ENCODE peak calls at places on chromosomes 1 and 21, in four cellular contexts. One of them, this sample, is unnamed.

GRCh38 chr1:214259353-214259982 is 21.5 kb upstream of the SMYD2 start:
- DNase-seq in GM23248: peak
- DNase-seq in uterus: no peak
- DNase-seq in heart right ventricle: no peak
- DNase-seq in this sample: no peak

GRCh38 chr1:41239988-41240610 is 2.0 kb downstream of the SCMH1 start:
- DNase-seq in GM23248: peak
- DNase-seq in uterus: peak
- DNase-seq in heart right ventricle: no peak
- DNase-seq in this sample: no peak

GRCh38 chr1:226749467-226749866 is 10.4 kb upstream of the ITPKB start:
- DNase-seq in GM23248: no peak
- DNase-seq in uterus: no peak
- DNase-seq in heart right ventricle: no peak
- DNase-seq in this sample: no peak

GRCh38 chr1:43068911-43069310 is 103.2 kb downstream of the EBNA1BP2 start:
- DNase-seq in GM23248: no peak
- DNase-seq in uterus: no peak
- DNase-seq in heart right ventricle: no peak
- DNase-seq in this sample: no peak

GRCh38 chr1:107804746-107805145 is 160.2 kb downstream of the VAV3 start:
- DNase-seq in GM23248: no peak
- DNase-seq in uterus: no peak
- DNase-seq in heart right ventricle: no peak
- DNase-seq in this sample: no peak

GRCh38 chr21:39336457-39337008 is 12.4 kb downstream of the HMGN1 start:
- DNase-seq in GM23248: no peak
- DNase-seq in uterus: no peak
- DNase-seq in heart right ventricle: no peak
- DNase-seq in this sample: no peak

GRCh38 chr1:84247425-84248220 is 53.9 kb upstream of the SAMD13 start:
- DNase-seq in GM23248: peak
- DNase-seq in uterus: no peak
- DNase-seq in heart right ventricle: no peak
- DNase-seq in this sample: no peak

GRCh38 chr1:187228790-187229189 is 400.0 kb downstream of the PLA2G4A start:
- DNase-seq in GM23248: no peak
- DNase-seq in uterus: no peak
- DNase-seq in heart right ventricle: no peak
- DNase-seq in this sample: no peak

GRCh38 chr1:65817891-65818290 is 25.2 kb downstream of the PDE4B start:
- DNase-seq in GM23248: no peak
- DNase-seq in uterus: no peak
- DNase-seq in heart right ventricle: no peak
- DNase-seq in this sample: no peak

GRCh38 chr1:159005676-159006075 is 4.0 kb upstream of the IFI16 start:
- DNase-seq in GM23248: peak
- DNase-seq in uterus: no peak
- DNase-seq in heart right ventricle: peak
- DNase-seq in this sample: no peak

GRCh38 chr1:41404308-41404755 is 43.1 kb downstream of the FOXO6 start:
- DNase-seq in GM23248: peak
- DNase-seq in uterus: no peak
- DNase-seq in heart right ventricle: no peak
- DNase-seq in this sample: no peak

GRCh38 chr21:15274701-15275255 is 210.0 kb upstream of the NRIP1 start:
- DNase-seq in GM23248: no peak
- DNase-seq in uterus: no peak
- DNase-seq in heart right ventricle: no peak
- DNase-seq in this sample: no peak

GRCh38 chr1:30809514-30810263 is 52.1 kb upstream of the LAPTM5 start:
- DNase-seq in GM23248: peak
- DNase-seq in uterus: no peak
- DNase-seq in heart right ventricle: no peak
- DNase-seq in this sample: no peak

GRCh38 chr1:94801919-94802546 is 18.1 kb upstream of the SLC44A3 start:
- DNase-seq in GM23248: peak
- DNase-seq in uterus: peak
- DNase-seq in heart right ventricle: peak
- DNase-seq in this sample: no peak

GRCh38 chr21:36859744-36860501 is 106.5 kb downstream of the HLCS start:
- DNase-seq in GM23248: peak
- DNase-seq in uterus: peak
- DNase-seq in heart right ventricle: peak
- DNase-seq in this sample: peak

DNA sequence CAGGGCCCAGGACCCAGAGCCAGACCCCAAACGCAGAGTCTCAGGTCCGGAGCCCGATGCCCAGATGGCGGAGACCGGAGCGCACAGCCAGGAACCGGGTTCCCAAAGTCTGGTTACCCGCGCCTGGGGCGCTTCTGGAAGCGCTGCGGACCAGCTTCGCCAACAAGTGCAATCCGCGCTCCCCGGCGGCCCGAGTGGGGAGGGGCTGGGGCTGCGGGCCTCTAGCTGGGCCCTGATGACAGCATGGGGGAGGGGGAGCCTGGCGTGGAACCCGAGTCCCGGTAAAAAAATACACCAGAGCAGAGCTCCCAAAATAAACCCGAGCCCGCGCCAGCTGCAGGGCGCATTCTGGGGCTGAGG is 494 bp downstream of the NT5C1A start:
- DNase-seq in GM23248: peak
- DNase-seq in uterus: no peak
- DNase-seq in heart right ventricle: peak
- DNase-seq in this sample: peak
- H3K4me3 ChIP-seq in GM23248: peak
- H3K4me3 ChIP-seq in uterus: peak
- H3K4me3 ChIP-seq in heart right ventricle: peak
- H3K4me3 ChIP-seq in this sample: peak

GRCh38 chr1:112877741-112878140 is 78.3 kb downstream of the SLC16A1 start:
- DNase-seq in GM23248: peak
- DNase-seq in uterus: no peak
- DNase-seq in heart right ventricle: no peak
- DNase-seq in this sample: no peak

GRCh38 chr1:112882271-112882744 is 73.7 kb downstream of the SLC16A1 start:
- DNase-seq in GM23248: peak
- DNase-seq in uterus: no peak
- DNase-seq in heart right ventricle: no peak
- DNase-seq in this sample: no peak

GRCh38 chr1:112878321-112878720 is 77.7 kb downstream of the SLC16A1 start:
- DNase-seq in GM23248: no peak
- DNase-seq in uterus: no peak
- DNase-seq in heart right ventricle: no peak
- DNase-seq in this sample: no peak

GRCh38 chr1:112881742-112882127 is 74.3 kb downstream of the SLC16A1 start:
- DNase-seq in GM23248: peak
- DNase-seq in uterus: no peak
- DNase-seq in heart right ventricle: no peak
- DNase-seq in this sample: no peak

GRCh38 chr1:112879834-112880233 is 76.2 kb downstream of the SLC16A1 start:
- DNase-seq in GM23248: no peak
- DNase-seq in uterus: no peak
- DNase-seq in heart right ventricle: no peak
- DNase-seq in this sample: no peak
- H3K4me3 ChIP-seq in GM23248: no peak
- H3K4me3 ChIP-seq in uterus: no peak
- H3K4me3 ChIP-seq in heart right ventricle: no peak
- H3K4me3 ChIP-seq in this sample: no peak

GRCh38 chr1:202144510-202145324 is at the start of gene ARL8A:
- DNase-seq in GM23248: peak
- DNase-seq in uterus: peak
- DNase-seq in heart right ventricle: peak
- DNase-seq in this sample: peak
- H3K4me3 ChIP-seq in GM23248: peak
- H3K4me3 ChIP-seq in uterus: peak
- H3K4me3 ChIP-seq in heart right ventricle: peak
- H3K4me3 ChIP-seq in this sample: peak

GRCh38 chr1:114259517-114260160 is 106.0 kb upstream of the SYT6 start:
- DNase-seq in GM23248: no peak
- DNase-seq in uterus: no peak
- DNase-seq in heart right ventricle: peak
- DNase-seq in this sample: no peak

GRCh38 chr1:114260805-114261488 is 107.3 kb upstream of the SYT6 start:
- DNase-seq in GM23248: no peak
- DNase-seq in uterus: no peak
- DNase-seq in heart right ventricle: no peak
- DNase-seq in this sample: no peak

GRCh38 chr1:114263343-114263742 is 109.7 kb upstream of the SYT6 start:
- DNase-seq in GM23248: no peak
- DNase-seq in uterus: no peak
- DNase-seq in heart right ventricle: no peak
- DNase-seq in this sample: no peak

GRCh38 chr1:114258633-114259032 is 105.0 kb upstream of the SYT6 start:
- DNase-seq in GM23248: no peak
- DNase-seq in uterus: no peak
- DNase-seq in heart right ventricle: no peak
- DNase-seq in this sample: no peak

DNA sequence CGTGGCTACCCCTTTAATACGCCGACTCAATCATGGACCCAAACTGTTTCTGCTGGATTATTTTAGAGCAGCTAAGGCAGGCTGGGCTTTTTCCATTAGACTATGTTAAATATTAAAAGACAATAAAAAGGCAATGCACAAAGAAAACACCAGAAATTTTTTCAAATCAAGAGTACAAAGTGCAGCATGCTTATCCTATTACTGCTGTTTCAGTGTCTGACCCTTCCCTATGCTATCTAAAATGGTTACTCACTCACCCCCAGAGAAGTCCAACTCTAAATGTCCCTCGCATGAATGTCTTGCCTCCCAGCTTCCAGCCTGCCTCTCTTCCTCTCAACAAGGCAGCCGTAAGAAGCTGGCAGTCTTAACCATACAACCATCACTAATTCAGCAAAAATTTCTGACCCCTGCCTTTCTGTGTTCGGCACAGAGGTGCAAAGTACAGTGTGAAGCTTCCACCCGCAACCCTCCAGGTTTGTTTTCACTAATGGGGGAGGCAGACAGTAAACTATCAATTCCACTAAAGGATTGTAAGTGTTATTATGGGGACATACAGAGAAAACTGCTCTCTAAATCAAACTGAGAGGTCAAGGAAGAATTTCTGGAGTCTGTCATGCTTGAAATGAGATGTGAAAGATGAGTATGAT is 108.8 kb upstream of the SYT6 start:
- DNase-seq in GM23248: no peak
- DNase-seq in uterus: no peak
- DNase-seq in heart right ventricle: no peak
- DNase-seq in this sample: no peak
- H3K4me3 ChIP-seq in GM23248: no peak
- H3K4me3 ChIP-seq in uterus: no peak
- H3K4me3 ChIP-seq in heart right ventricle: no peak
- H3K4me3 ChIP-seq in this sample: no peak

This sample was measured in gastrocnemius medialis.